ENCODE peak calls at places on chromosomes 2 and 18, in five cellular contexts. One of them, this sample, is unnamed.

GRCh38 chr2:242010567-242011513 is 141.3 kb downstream of the RTP5 start:
- DNase-seq in brain microvascular endothelial cell: no peak
- DNase-seq in T follicular helper cell: no peak
- DNase-seq in WERI-Rb-1: no peak
- DNase-seq in stimulated activated CD4-positive, alpha-beta T cell treated with anti-CD3 and anti-CD28 coated beads, Interleukin-4, amount 100 ng/mL, for 4 hours: no peak
- DNase-seq in this sample: no peak

GRCh38 chr2:23375448-23375847 is 9.5 kb upstream of the KLHL29 start:
- DNase-seq in T follicular helper cell: no peak
- DNase-seq in brain microvascular endothelial cell: no peak
- DNase-seq in stimulated activated CD4-positive, alpha-beta T cell treated with anti-CD3 and anti-CD28 coated beads, Interleukin-4, amount 100 ng/mL, for 4 hours: no peak
- DNase-seq in WERI-Rb-1: peak
- DNase-seq in this sample: peak

GRCh38 chr2:66717491-66717890 is 282.6 kb downstream of the MEIS1 start:
- DNase-seq in T follicular helper cell: no peak
- DNase-seq in stimulated activated CD4-positive, alpha-beta T cell treated with anti-CD3 and anti-CD28 coated beads, Interleukin-4, amount 100 ng/mL, for 4 hours: no peak
- DNase-seq in brain microvascular endothelial cell: peak
- DNase-seq in WERI-Rb-1: no peak
- DNase-seq in this sample: peak

GRCh38 chr18:33114749-33115148 is 325.8 kb downstream of the CCDC178 start:
- DNase-seq in stimulated activated CD4-positive, alpha-beta T cell treated with anti-CD3 and anti-CD28 coated beads, Interleukin-4, amount 100 ng/mL, for 4 hours: no peak
- DNase-seq in WERI-Rb-1: no peak
- DNase-seq in brain microvascular endothelial cell: no peak
- DNase-seq in T follicular helper cell: no peak
- DNase-seq in this sample: no peak

GRCh38 chr2:142961202-142961601 is 83.7 kb downstream of the KYNU start:
- DNase-seq in WERI-Rb-1: no peak
- DNase-seq in stimulated activated CD4-positive, alpha-beta T cell treated with anti-CD3 and anti-CD28 coated beads, Interleukin-4, amount 100 ng/mL, for 4 hours: no peak
- DNase-seq in brain microvascular endothelial cell: no peak
- DNase-seq in T follicular helper cell: no peak
- DNase-seq in this sample: no peak

GRCh38 chr2:98282109-98282508 is 64.1 kb upstream of the CNGA3 start:
- DNase-seq in stimulated activated CD4-positive, alpha-beta T cell treated with anti-CD3 and anti-CD28 coated beads, Interleukin-4, amount 100 ng/mL, for 4 hours: no peak
- DNase-seq in brain microvascular endothelial cell: no peak
- DNase-seq in T follicular helper cell: no peak
- DNase-seq in WERI-Rb-1: no peak
- DNase-seq in this sample: peak

GRCh38 chr2:37379881-37380296 is 35.5 kb downstream of the QPCT start:
- DNase-seq in WERI-Rb-1: no peak
- DNase-seq in brain microvascular endothelial cell: no peak
- DNase-seq in stimulated activated CD4-positive, alpha-beta T cell treated with anti-CD3 and anti-CD28 coated beads, Interleukin-4, amount 100 ng/mL, for 4 hours: no peak
- DNase-seq in T follicular helper cell: no peak
- DNase-seq in this sample: no peak

GRCh38 chr2:16525265-16525887 is 140.3 kb downstream of the CYRIA start:
- DNase-seq in stimulated activated CD4-positive, alpha-beta T cell treated with anti-CD3 and anti-CD28 coated beads, Interleukin-4, amount 100 ng/mL, for 4 hours: no peak
- DNase-seq in WERI-Rb-1: peak
- DNase-seq in T follicular helper cell: no peak
- DNase-seq in brain microvascular endothelial cell: no peak
- DNase-seq in this sample: peak

GRCh38 chr2:70347831-70348230 is 46.0 kb upstream of the FAM136A start:
- DNase-seq in stimulated activated CD4-positive, alpha-beta T cell treated with anti-CD3 and anti-CD28 coated beads, Interleukin-4, amount 100 ng/mL, for 4 hours: no peak
- DNase-seq in brain microvascular endothelial cell: no peak
- DNase-seq in WERI-Rb-1: no peak
- DNase-seq in T follicular helper cell: no peak
- DNase-seq in this sample: no peak

GRCh38 chr2:196413821-196414274 is 225.7 kb upstream of the CCDC150 start:
- DNase-seq in WERI-Rb-1: no peak
- DNase-seq in brain microvascular endothelial cell: peak
- DNase-seq in T follicular helper cell: no peak
- DNase-seq in stimulated activated CD4-positive, alpha-beta T cell treated with anti-CD3 and anti-CD28 coated beads, Interleukin-4, amount 100 ng/mL, for 4 hours: no peak
- DNase-seq in this sample: no peak

GRCh38 chr2:155356250-155356649 is 657.8 kb downstream of the KCNJ3 start:
- DNase-seq in brain microvascular endothelial cell: no peak
- DNase-seq in stimulated activated CD4-positive, alpha-beta T cell treated with anti-CD3 and anti-CD28 coated beads, Interleukin-4, amount 100 ng/mL, for 4 hours: no peak
- DNase-seq in T follicular helper cell: no peak
- DNase-seq in WERI-Rb-1: no peak
- DNase-seq in this sample: no peak

GRCh38 chr2:200177971-200178911 is 128.3 kb upstream of the SPATS2L start:
- DNase-seq in brain microvascular endothelial cell: no peak
- DNase-seq in stimulated activated CD4-positive, alpha-beta T cell treated with anti-CD3 and anti-CD28 coated beads, Interleukin-4, amount 100 ng/mL, for 4 hours: no peak
- DNase-seq in WERI-Rb-1: no peak
- DNase-seq in T follicular helper cell: no peak
- DNase-seq in this sample: no peak

GRCh38 chr2:134683561-134684112 is 35.2 kb downstream of the TMEM163 start:
- DNase-seq in brain microvascular endothelial cell: no peak
- DNase-seq in T follicular helper cell: no peak
- DNase-seq in stimulated activated CD4-positive, alpha-beta T cell treated with anti-CD3 and anti-CD28 coated beads, Interleukin-4, amount 100 ng/mL, for 4 hours: no peak
- DNase-seq in WERI-Rb-1: no peak
- DNase-seq in this sample: peak

GRCh38 chr2:119932809-119933208 is 80.1 kb upstream of the EPB41L5 start:
- DNase-seq in brain microvascular endothelial cell: no peak
- DNase-seq in WERI-Rb-1: no peak
- DNase-seq in stimulated activated CD4-positive, alpha-beta T cell treated with anti-CD3 and anti-CD28 coated beads, Interleukin-4, amount 100 ng/mL, for 4 hours: no peak
- DNase-seq in T follicular helper cell: no peak
- DNase-seq in this sample: no peak

GRCh38 chr2:220188031-220188430 is 560.6 kb downstream of the SLC4A3 start:
- DNase-seq in stimulated activated CD4-positive, alpha-beta T cell treated with anti-CD3 and anti-CD28 coated beads, Interleukin-4, amount 100 ng/mL, for 4 hours: no peak
- DNase-seq in brain microvascular endothelial cell: peak
- DNase-seq in WERI-Rb-1: no peak
- DNase-seq in T follicular helper cell: no peak
- DNase-seq in this sample: peak

GRCh38 chr2:63054812-63055509 is 4.3 kb downstream of the OTX1 start:
- DNase-seq in T follicular helper cell: no peak
- DNase-seq in WERI-Rb-1: peak
- DNase-seq in brain microvascular endothelial cell: no peak
- DNase-seq in stimulated activated CD4-positive, alpha-beta T cell treated with anti-CD3 and anti-CD28 coated beads, Interleukin-4, amount 100 ng/mL, for 4 hours: no peak
- DNase-seq in this sample: no peak

GRCh38 chr2:238894950-238895298 is 47.0 kb downstream of the TWIST2 start:
- DNase-seq in T follicular helper cell: no peak
- DNase-seq in stimulated activated CD4-positive, alpha-beta T cell treated with anti-CD3 and anti-CD28 coated beads, Interleukin-4, amount 100 ng/mL, for 4 hours: no peak
- DNase-seq in WERI-Rb-1: no peak
- DNase-seq in brain microvascular endothelial cell: no peak
- DNase-seq in this sample: no peak

This sample was measured in Daoy.